ENCODE peak calls at places on chromosomes 4 and X, in six cellular contexts. Z is CD8-positive, alpha-beta memory T cell; G is activated CD4-positive, alpha-beta T cell treated with anti-CD3 and anti-CD28 coated beads for 24 hours; D is left kidney; O is activated T-helper 1 cell treated with anti-CD3 and anti-CD28 coated beads, Interleukin-12 subunit alpha, Interleukin-12 subunit beta, Interleukin-2, Interleukin-4 antibody, amounts not matched to agents 30 ng/mL and 10 ng/mL and 1 ng/mL, durations not matched to agents 14 hours and 24 hours and 36 hours; R is fibroblast of mammary gland. N is an unnamed sample.

GRCh38 chr4:183241322-183241640 is 78.8 kb downstream of the CLDN22 start:
- DNase-seq in O (no peak), D (no peak), Z (no peak), R (peak), G (no peak), N (no peak)

GRCh38 chrX:44431206-44431605 is 87.7 kb upstream of the EFHC2 start:
- DNase-seq in O (no peak), R (peak), G (no peak), Z (no peak), D (no peak), N (no peak)

GRCh38 chr4:182141046-182141445 is 102.2 kb upstream of the TENM3 start:
- DNase-seq in D (peak), Z (no peak), R (no peak), O (no peak), G (no peak), N (peak)

GRCh38 chrX:155997436-155997835 is at the start of gene IL9R:
- DNase-seq in G (peak), D (no peak), O (peak), Z (peak), R (no peak), N (peak)

GRCh38 chr4:40887690-40888089 is 137.9 kb downstream of the NSUN7 start:
- DNase-seq in R (peak), O (no peak), Z (no peak), G (no peak), D (no peak), N (no peak)

GRCh38 chr4:186204103-186204559 is 12.8 kb downstream of the CYP4V2 start:
- DNase-seq in R (no peak), G (no peak), Z (peak), D (no peak), O (no peak), N (peak)

GRCh38 chrX:98068210-98068609 is 1184.5 kb downstream of the RPA4 start:
- DNase-seq in O (no peak), G (no peak), R (peak), D (peak), Z (no peak), N (no peak)

GRCh38 chrX:85309717-85310116 is 65.9 kb downstream of the ZNF711 start:
- DNase-seq in Z (no peak), R (no peak), D (no peak), O (no peak), G (no peak), N (no peak)

GRCh38 chr4:159015862-159016261 is 87.0 kb upstream of the RAPGEF2 start:
- DNase-seq in R (peak), G (no peak), O (no peak), D (no peak), Z (no peak), N (no peak)

GRCh38 chrX:148938348-148938747 is 437.9 kb downstream of the AFF2 start:
- DNase-seq in Z (no peak), O (no peak), R (no peak), G (no peak), D (no peak), N (no peak)

GRCh38 chrX:46582325-46582724 is 8.8 kb downstream of the CHST7 start:
- DNase-seq in R (no peak), D (no peak), O (no peak), G (no peak), Z (no peak), N (no peak)

GRCh38 chr4:118351851-118352827 is 664 bp downstream of the PRSS12 start:
- DNase-seq in D (peak), Z (peak), G (no peak), O (no peak), R (peak), N (peak)

GRCh38 chr4:94131212-94131611 is 76.5 kb upstream of the SMARCAD1 start:
- DNase-seq in G (no peak), R (no peak), Z (no peak), D (no peak), O (no peak), N (no peak)

GRCh38 chrX:71616672-71617529 is 1.4 kb downstream of the CXCR3 start:
- DNase-seq in R (no peak), O (no peak), G (no peak), Z (peak), D (no peak), N (no peak)

GRCh38 chr4:123619895-123620294 is 223.3 kb downstream of the SPRY1 start:
- DNase-seq in O (no peak), R (no peak), G (no peak), Z (no peak), D (no peak), N (no peak)

GRCh38 chr4:74157116-74157742 is 689 bp upstream of the MTHFD2L start:
- DNase-seq in G (no peak), Z (peak), R (peak), D (no peak), O (no peak), N (no peak)

GRCh38 chrX:64195862-64196261 is 9.6 kb downstream of the AMER1 start:
- DNase-seq in D (no peak), O (no peak), G (no peak), R (no peak), Z (no peak), N (no peak)

GRCh38 chr4:138522366-138522765 is 280.2 kb upstream of the SLC7A11 start:
- DNase-seq in D (peak), O (no peak), Z (no peak), G (no peak), R (peak), N (no peak)

GRCh38 chr4:24824720-24825119 is 29.3 kb downstream of the SOD3 start:
- DNase-seq in G (no peak), Z (no peak), D (no peak), O (no peak), R (no peak), N (no peak)

GRCh38 chrX:40508560-40508959 is 72.2 kb upstream of the ATP6AP2 start:
- DNase-seq in R (no peak), D (peak), Z (no peak), O (no peak), G (no peak), N (no peak)

GRCh38 chr4:70948665-70949284 is 44.7 kb upstream of the DCK start:
- DNase-seq in G (no peak), Z (no peak), D (no peak), O (no peak), R (no peak), N (no peak)

GRCh38 chr4:15612136-15612535 is 43.0 kb downstream of the FBXL5 start:
- DNase-seq in G (no peak), O (no peak), Z (no peak), D (no peak), R (no peak), N (no peak)

GRCh38 chr4:141898336-141898735 is 262.0 kb downstream of the IL15 start:
- DNase-seq in R (peak), Z (no peak), D (no peak), G (no peak), O (no peak), N (no peak)

GRCh38 chr4:113101669-113102068 is 52.2 kb downstream of the ANK2 start:
- DNase-seq in R (peak), G (no peak), Z (no peak), O (no peak), D (no peak), N (no peak)

GRCh38 chr4:122672091-122672490 is 51.2 kb upstream of the IL21 start:
- DNase-seq in Z (no peak), O (no peak), D (no peak), G (no peak), R (no peak), N (no peak)

GRCh38 chr4:75995727-75996126 is 5.0 kb upstream of the SDAD1 start:
- DNase-seq in O (no peak), Z (peak), R (peak), G (no peak), D (peak), N (no peak)

GRCh38 chrX:120517936-120518335 is 42.8 kb downstream of the CUL4B start:
- DNase-seq in O (no peak), Z (no peak), G (no peak), R (peak), D (no peak), N (no peak)

GRCh38 chr4:111512081-111512774 is 633.0 kb upstream of the FAM241A start:
- DNase-seq in R (peak), G (no peak), O (no peak), D (no peak), Z (no peak), N (no peak)

GRCh38 chr4:122469457-122469856 is 12.9 kb upstream of the IL2 start:
- DNase-seq in R (no peak), D (no peak), G (no peak), O (no peak), Z (no peak), N (no peak)

GRCh38 chrX:50626432-50626831 is 155.8 kb upstream of the DGKK start:
- DNase-seq in Z (no peak), O (no peak), R (no peak), G (no peak), D (no peak), N (no peak)

GRCh38 chr4:47525154-47525819 is 40.2 kb downstream of the ATP10D start:
- DNase-seq in O (no peak), R (peak), G (no peak), D (no peak), Z (no peak), N (no peak)

GRCh38 chr4:140937866-140938265 is 181.7 kb upstream of the TBC1D9 start:
- DNase-seq in Z (no peak), G (no peak), D (no peak), O (no peak), R (peak), N (no peak)

GRCh38 chr4:123361195-123361861 is 35.3 kb upstream of the SPRY1 start:
- DNase-seq in D (peak), Z (no peak), R (peak), G (no peak), O (no peak), N (no peak)

GRCh38 chr4:165761968-165762367 is 111.1 kb upstream of the TLL1 start:
- DNase-seq in O (no peak), Z (no peak), D (peak), G (no peak), R (no peak), N (no peak)

GRCh38 chr4:4875147-4875546 is 15.7 kb downstream of the MSX1 start:
- DNase-seq in G (no peak), Z (no peak), R (no peak), O (no peak), D (peak), N (no peak)

GRCh38 chr4:56704074-56704473 is 23.0 kb upstream of the HOPX start:
- DNase-seq in O (no peak), G (no peak), D (no peak), R (no peak), Z (no peak), N (no peak)

GRCh38 chr4:145934434-145935047 is 4.1 kb downstream of the ZNF827 start:
- DNase-seq in D (no peak), O (no peak), R (no peak), G (no peak), Z (no peak), N (no peak)

N was measured in GM06990.